ENCODE peak calls at places on chromosomes 12 and 14, in eight cellular contexts. One of them, this sample, is unnamed.

GRCh38 chr12:100671396-100672074 is 98.1 kb downstream of the GAS2L3 start:
- DNase-seq in astrocyte of the cerebellum: no peak
- DNase-seq in fibroblast of gingiva: no peak
- DNase-seq in Kasumi-1: no peak
- DNase-seq in foreskin fibroblast: no peak
- DNase-seq in stimulated activated CD4-positive, alpha-beta T cell treated with anti-CD3 and anti-CD28 coated beads, Interleukin-2, amount 100 ng/mL, for 48 hours: no peak
- DNase-seq in activated T-cell treated with anti-CD3 and anti-CD28 coated beads, Interleukin-2, amount 50 U/mL, for 72 hours: no peak
- DNase-seq in Calu3: no peak
- DNase-seq in this sample: no peak

GRCh38 chr12:80946591-80946990 is 8.9 kb upstream of the LIN7A start:
- DNase-seq in Kasumi-1: peak
- DNase-seq in astrocyte of the cerebellum: no peak
- DNase-seq in Calu3: no peak
- DNase-seq in stimulated activated CD4-positive, alpha-beta T cell treated with anti-CD3 and anti-CD28 coated beads, Interleukin-2, amount 100 ng/mL, for 48 hours: no peak
- DNase-seq in foreskin fibroblast: peak
- DNase-seq in activated T-cell treated with anti-CD3 and anti-CD28 coated beads, Interleukin-2, amount 50 U/mL, for 72 hours: no peak
- DNase-seq in fibroblast of gingiva: no peak
- DNase-seq in this sample: no peak

GRCh38 chr12:27969901-27970390 is 2.6 kb downstream of the PTHLH start:
- DNase-seq in activated T-cell treated with anti-CD3 and anti-CD28 coated beads, Interleukin-2, amount 50 U/mL, for 72 hours: peak
- DNase-seq in foreskin fibroblast: peak
- DNase-seq in Kasumi-1: peak
- DNase-seq in Calu3: peak
- DNase-seq in stimulated activated CD4-positive, alpha-beta T cell treated with anti-CD3 and anti-CD28 coated beads, Interleukin-2, amount 100 ng/mL, for 48 hours: peak
- DNase-seq in fibroblast of gingiva: peak
- DNase-seq in astrocyte of the cerebellum: no peak
- DNase-seq in this sample: peak

GRCh38 chr14:32709072-32709471 is 229.6 kb upstream of the NPAS3 start:
- DNase-seq in Kasumi-1: no peak
- DNase-seq in Calu3: no peak
- DNase-seq in astrocyte of the cerebellum: peak
- DNase-seq in foreskin fibroblast: peak
- DNase-seq in stimulated activated CD4-positive, alpha-beta T cell treated with anti-CD3 and anti-CD28 coated beads, Interleukin-2, amount 100 ng/mL, for 48 hours: no peak
- DNase-seq in fibroblast of gingiva: peak
- DNase-seq in activated T-cell treated with anti-CD3 and anti-CD28 coated beads, Interleukin-2, amount 50 U/mL, for 72 hours: no peak
- DNase-seq in this sample: no peak

GRCh38 chr12:124864326-124864752 is 675 bp upstream of the SCARB1 start:
- DNase-seq in foreskin fibroblast: no peak
- DNase-seq in fibroblast of gingiva: no peak
- DNase-seq in Kasumi-1: no peak
- DNase-seq in astrocyte of the cerebellum: no peak
- DNase-seq in activated T-cell treated with anti-CD3 and anti-CD28 coated beads, Interleukin-2, amount 50 U/mL, for 72 hours: no peak
- DNase-seq in stimulated activated CD4-positive, alpha-beta T cell treated with anti-CD3 and anti-CD28 coated beads, Interleukin-2, amount 100 ng/mL, for 48 hours: no peak
- DNase-seq in Calu3: no peak
- DNase-seq in this sample: no peak

GRCh38 chr12:130795906-130796305 is 43.1 kb downstream of the STX2 start:
- DNase-seq in Kasumi-1: no peak
- DNase-seq in stimulated activated CD4-positive, alpha-beta T cell treated with anti-CD3 and anti-CD28 coated beads, Interleukin-2, amount 100 ng/mL, for 48 hours: no peak
- DNase-seq in astrocyte of the cerebellum: no peak
- DNase-seq in foreskin fibroblast: no peak
- DNase-seq in Calu3: no peak
- DNase-seq in activated T-cell treated with anti-CD3 and anti-CD28 coated beads, Interleukin-2, amount 50 U/mL, for 72 hours: no peak
- DNase-seq in fibroblast of gingiva: no peak
- DNase-seq in this sample: no peak

GRCh38 chr12:43826681-43827458 is 9.0 kb upstream of the TMEM117 start:
- DNase-seq in Calu3: no peak
- DNase-seq in foreskin fibroblast: no peak
- DNase-seq in stimulated activated CD4-positive, alpha-beta T cell treated with anti-CD3 and anti-CD28 coated beads, Interleukin-2, amount 100 ng/mL, for 48 hours: no peak
- DNase-seq in fibroblast of gingiva: no peak
- DNase-seq in Kasumi-1: no peak
- DNase-seq in activated T-cell treated with anti-CD3 and anti-CD28 coated beads, Interleukin-2, amount 50 U/mL, for 72 hours: no peak
- DNase-seq in astrocyte of the cerebellum: no peak
- DNase-seq in this sample: no peak

GRCh38 chr12:46519407-46519806 is 146.8 kb upstream of the SLC38A2 start:
- DNase-seq in stimulated activated CD4-positive, alpha-beta T cell treated with anti-CD3 and anti-CD28 coated beads, Interleukin-2, amount 100 ng/mL, for 48 hours: no peak
- DNase-seq in Calu3: no peak
- DNase-seq in astrocyte of the cerebellum: no peak
- DNase-seq in foreskin fibroblast: no peak
- DNase-seq in Kasumi-1: no peak
- DNase-seq in fibroblast of gingiva: no peak
- DNase-seq in activated T-cell treated with anti-CD3 and anti-CD28 coated beads, Interleukin-2, amount 50 U/mL, for 72 hours: no peak
- DNase-seq in this sample: no peak

GRCh38 chr12:69910739-69911138 is 85.7 kb downstream of the MYRFL start:
- DNase-seq in Kasumi-1: no peak
- DNase-seq in astrocyte of the cerebellum: no peak
- DNase-seq in activated T-cell treated with anti-CD3 and anti-CD28 coated beads, Interleukin-2, amount 50 U/mL, for 72 hours: no peak
- DNase-seq in stimulated activated CD4-positive, alpha-beta T cell treated with anti-CD3 and anti-CD28 coated beads, Interleukin-2, amount 100 ng/mL, for 48 hours: no peak
- DNase-seq in Calu3: no peak
- DNase-seq in foreskin fibroblast: no peak
- DNase-seq in fibroblast of gingiva: no peak
- DNase-seq in this sample: no peak

GRCh38 chr12:24741216-24741615 is 207.7 kb downstream of the BCAT1 start:
- DNase-seq in foreskin fibroblast: no peak
- DNase-seq in stimulated activated CD4-positive, alpha-beta T cell treated with anti-CD3 and anti-CD28 coated beads, Interleukin-2, amount 100 ng/mL, for 48 hours: no peak
- DNase-seq in astrocyte of the cerebellum: no peak
- DNase-seq in Kasumi-1: no peak
- DNase-seq in fibroblast of gingiva: no peak
- DNase-seq in activated T-cell treated with anti-CD3 and anti-CD28 coated beads, Interleukin-2, amount 50 U/mL, for 72 hours: no peak
- DNase-seq in Calu3: no peak
- DNase-seq in this sample: no peak

GRCh38 chr12:84697141-84697540 is 215.5 kb downstream of the SLC6A15 start:
- DNase-seq in foreskin fibroblast: peak
- DNase-seq in Calu3: no peak
- DNase-seq in Kasumi-1: no peak
- DNase-seq in fibroblast of gingiva: no peak
- DNase-seq in stimulated activated CD4-positive, alpha-beta T cell treated with anti-CD3 and anti-CD28 coated beads, Interleukin-2, amount 100 ng/mL, for 48 hours: no peak
- DNase-seq in activated T-cell treated with anti-CD3 and anti-CD28 coated beads, Interleukin-2, amount 50 U/mL, for 72 hours: no peak
- DNase-seq in astrocyte of the cerebellum: peak
- DNase-seq in this sample: no peak

GRCh38 chr12:52005903-52006703 is 643 bp upstream of the TAMALIN start:
- DNase-seq in activated T-cell treated with anti-CD3 and anti-CD28 coated beads, Interleukin-2, amount 50 U/mL, for 72 hours: no peak
- DNase-seq in fibroblast of gingiva: no peak
- DNase-seq in stimulated activated CD4-positive, alpha-beta T cell treated with anti-CD3 and anti-CD28 coated beads, Interleukin-2, amount 100 ng/mL, for 48 hours: no peak
- DNase-seq in astrocyte of the cerebellum: no peak
- DNase-seq in foreskin fibroblast: no peak
- DNase-seq in Kasumi-1: peak
- DNase-seq in Calu3: no peak
- DNase-seq in this sample: no peak

GRCh38 chr14:100898465-100898864 is 5.1 kb downstream of the RTL1 start:
- DNase-seq in activated T-cell treated with anti-CD3 and anti-CD28 coated beads, Interleukin-2, amount 50 U/mL, for 72 hours: no peak
- DNase-seq in Calu3: no peak
- DNase-seq in Kasumi-1: no peak
- DNase-seq in stimulated activated CD4-positive, alpha-beta T cell treated with anti-CD3 and anti-CD28 coated beads, Interleukin-2, amount 100 ng/mL, for 48 hours: no peak
- DNase-seq in fibroblast of gingiva: no peak
- DNase-seq in astrocyte of the cerebellum: no peak
- DNase-seq in foreskin fibroblast: no peak
- DNase-seq in this sample: no peak

GRCh38 chr14:100486025-100486828 is 101.0 kb downstream of the BEGAIN start:
- DNase-seq in Calu3: peak
- DNase-seq in stimulated activated CD4-positive, alpha-beta T cell treated with anti-CD3 and anti-CD28 coated beads, Interleukin-2, amount 100 ng/mL, for 48 hours: peak
- DNase-seq in activated T-cell treated with anti-CD3 and anti-CD28 coated beads, Interleukin-2, amount 50 U/mL, for 72 hours: peak
- DNase-seq in foreskin fibroblast: peak
- DNase-seq in Kasumi-1: peak
- DNase-seq in astrocyte of the cerebellum: peak
- DNase-seq in fibroblast of gingiva: peak
- DNase-seq in this sample: peak

GRCh38 chr12:131794061-131794460 is 34.1 kb upstream of the MMP17 start:
- DNase-seq in foreskin fibroblast: no peak
- DNase-seq in stimulated activated CD4-positive, alpha-beta T cell treated with anti-CD3 and anti-CD28 coated beads, Interleukin-2, amount 100 ng/mL, for 48 hours: no peak
- DNase-seq in Kasumi-1: no peak
- DNase-seq in Calu3: no peak
- DNase-seq in activated T-cell treated with anti-CD3 and anti-CD28 coated beads, Interleukin-2, amount 50 U/mL, for 72 hours: no peak
- DNase-seq in astrocyte of the cerebellum: no peak
- DNase-seq in fibroblast of gingiva: no peak
- DNase-seq in this sample: no peak

GRCh38 chr12:109988903-109989302 is 7.3 kb downstream of the GIT2 start:
- DNase-seq in foreskin fibroblast: no peak
- DNase-seq in stimulated activated CD4-positive, alpha-beta T cell treated with anti-CD3 and anti-CD28 coated beads, Interleukin-2, amount 100 ng/mL, for 48 hours: no peak
- DNase-seq in fibroblast of gingiva: no peak
- DNase-seq in astrocyte of the cerebellum: no peak
- DNase-seq in Calu3: no peak
- DNase-seq in Kasumi-1: no peak
- DNase-seq in activated T-cell treated with anti-CD3 and anti-CD28 coated beads, Interleukin-2, amount 50 U/mL, for 72 hours: no peak
- DNase-seq in this sample: no peak

GRCh38 chr12:87656311-87656710 is 372.9 kb downstream of the C12orf50 start:
- DNase-seq in fibroblast of gingiva: no peak
- DNase-seq in Calu3: no peak
- DNase-seq in foreskin fibroblast: no peak
- DNase-seq in stimulated activated CD4-positive, alpha-beta T cell treated with anti-CD3 and anti-CD28 coated beads, Interleukin-2, amount 100 ng/mL, for 48 hours: no peak
- DNase-seq in astrocyte of the cerebellum: no peak
- DNase-seq in Kasumi-1: no peak
- DNase-seq in activated T-cell treated with anti-CD3 and anti-CD28 coated beads, Interleukin-2, amount 50 U/mL, for 72 hours: no peak
- DNase-seq in this sample: no peak

GRCh38 chr14:31221266-31221665 is 13.7 kb upstream of the HECTD1 start:
- DNase-seq in Calu3: no peak
- DNase-seq in astrocyte of the cerebellum: no peak
- DNase-seq in activated T-cell treated with anti-CD3 and anti-CD28 coated beads, Interleukin-2, amount 50 U/mL, for 72 hours: no peak
- DNase-seq in foreskin fibroblast: no peak
- DNase-seq in fibroblast of gingiva: no peak
- DNase-seq in stimulated activated CD4-positive, alpha-beta T cell treated with anti-CD3 and anti-CD28 coated beads, Interleukin-2, amount 100 ng/mL, for 48 hours: no peak
- DNase-seq in Kasumi-1: no peak
- DNase-seq in this sample: no peak

GRCh38 chr12:92431146-92431545 is 271.6 kb upstream of the PLEKHG7 start:
- DNase-seq in Kasumi-1: peak
- DNase-seq in astrocyte of the cerebellum: no peak
- DNase-seq in fibroblast of gingiva: no peak
- DNase-seq in activated T-cell treated with anti-CD3 and anti-CD28 coated beads, Interleukin-2, amount 50 U/mL, for 72 hours: peak
- DNase-seq in stimulated activated CD4-positive, alpha-beta T cell treated with anti-CD3 and anti-CD28 coated beads, Interleukin-2, amount 100 ng/mL, for 48 hours: no peak
- DNase-seq in Calu3: no peak
- DNase-seq in foreskin fibroblast: no peak
- DNase-seq in this sample: no peak

GRCh38 chr12:109504068-109504467 is 26.6 kb downstream of the UBE3B start:
- DNase-seq in fibroblast of gingiva: no peak
- DNase-seq in activated T-cell treated with anti-CD3 and anti-CD28 coated beads, Interleukin-2, amount 50 U/mL, for 72 hours: no peak
- DNase-seq in Calu3: no peak
- DNase-seq in Kasumi-1: no peak
- DNase-seq in stimulated activated CD4-positive, alpha-beta T cell treated with anti-CD3 and anti-CD28 coated beads, Interleukin-2, amount 100 ng/mL, for 48 hours: no peak
- DNase-seq in foreskin fibroblast: no peak
- DNase-seq in astrocyte of the cerebellum: no peak
- DNase-seq in this sample: peak

This sample was measured in SJCRH30.